ENCODE peak calls at places on chromosomes 12 and 14, in nine cellular contexts. One of them, this sample, is unnamed.

GRCh38 chr12:27359578-27360340 is 27.1 kb downstream of the BMAL2 start:
- DNase-seq in hippocampal formation: no peak
- DNase-seq in upper lobe of right lung: no peak
- DNase-seq in dorsolateral prefrontal cortex: no peak
- DNase-seq in nucleus accumbens: no peak
- DNase-seq in fibroblast of lung: no peak
- DNase-seq in retina: no peak
- DNase-seq in stimulated activated CD8-positive, alpha-beta memory T cell treated with anti-CD3 and anti-CD28 coated beads, Interleukin-4, amount 100 ng/mL, for 1 hour: no peak
- DNase-seq in NCI-H1105 treated with DMSO at 0.1 percent for 48 hours: peak; percentile 17
- DNase-seq in this sample: no peak

GRCh38 chr14:65072256-65072655 is 30.1 kb downstream of the MAX start:
- DNase-seq in hippocampal formation: no peak
- DNase-seq in upper lobe of right lung: no peak
- DNase-seq in dorsolateral prefrontal cortex: no peak
- DNase-seq in nucleus accumbens: no peak
- DNase-seq in fibroblast of lung: no peak
- DNase-seq in retina: no peak
- DNase-seq in stimulated activated CD8-positive, alpha-beta memory T cell treated with anti-CD3 and anti-CD28 coated beads, Interleukin-4, amount 100 ng/mL, for 1 hour: no peak
- DNase-seq in NCI-H1105 treated with DMSO at 0.1 percent for 48 hours: no peak
- DNase-seq in this sample: no peak

GRCh38 chr12:53231859-53232640 is at the start of gene RARG:
- DNase-seq in hippocampal formation: no peak
- DNase-seq in upper lobe of right lung: peak; percentile 86
- DNase-seq in dorsolateral prefrontal cortex: no peak
- DNase-seq in nucleus accumbens: peak; percentile 29
- DNase-seq in fibroblast of lung: peak; percentile 43
- DNase-seq in retina: no peak
- DNase-seq in stimulated activated CD8-positive, alpha-beta memory T cell treated with anti-CD3 and anti-CD28 coated beads, Interleukin-4, amount 100 ng/mL, for 1 hour: no peak
- DNase-seq in NCI-H1105 treated with DMSO at 0.1 percent for 48 hours: no peak
- DNase-seq in this sample: peak; percentile 68

GRCh38 chr12:13146539-13146938 is 43.1 kb upstream of the GSG1 start:
- DNase-seq in hippocampal formation: no peak
- DNase-seq in upper lobe of right lung: no peak
- DNase-seq in dorsolateral prefrontal cortex: no peak
- DNase-seq in nucleus accumbens: no peak
- DNase-seq in fibroblast of lung: peak; percentile 52
- DNase-seq in retina: no peak
- DNase-seq in stimulated activated CD8-positive, alpha-beta memory T cell treated with anti-CD3 and anti-CD28 coated beads, Interleukin-4, amount 100 ng/mL, for 1 hour: no peak
- DNase-seq in NCI-H1105 treated with DMSO at 0.1 percent for 48 hours: no peak
- DNase-seq in this sample: no peak

GRCh38 chr12:9810721-9811120 is 16.6 kb upstream of the KLRF1 start:
- DNase-seq in hippocampal formation: no peak
- DNase-seq in upper lobe of right lung: no peak
- DNase-seq in dorsolateral prefrontal cortex: no peak
- DNase-seq in nucleus accumbens: no peak
- DNase-seq in fibroblast of lung: no peak
- DNase-seq in retina: no peak
- DNase-seq in stimulated activated CD8-positive, alpha-beta memory T cell treated with anti-CD3 and anti-CD28 coated beads, Interleukin-4, amount 100 ng/mL, for 1 hour: no peak
- DNase-seq in NCI-H1105 treated with DMSO at 0.1 percent for 48 hours: no peak
- DNase-seq in this sample: no peak

GRCh38 chr12:64147011-64147671 is 75.0 kb downstream of the KICS2 start:
- DNase-seq in hippocampal formation: no peak
- DNase-seq in upper lobe of right lung: no peak
- DNase-seq in dorsolateral prefrontal cortex: no peak
- DNase-seq in nucleus accumbens: peak; percentile 3
- DNase-seq in fibroblast of lung: no peak
- DNase-seq in retina: peak; percentile 24
- DNase-seq in stimulated activated CD8-positive, alpha-beta memory T cell treated with anti-CD3 and anti-CD28 coated beads, Interleukin-4, amount 100 ng/mL, for 1 hour: no peak
- DNase-seq in NCI-H1105 treated with DMSO at 0.1 percent for 48 hours: no peak
- DNase-seq in this sample: no peak

GRCh38 chr14:71336488-71337192 is 429.4 kb downstream of the PCNX1 start:
- DNase-seq in hippocampal formation: no peak
- DNase-seq in upper lobe of right lung: no peak
- DNase-seq in dorsolateral prefrontal cortex: no peak
- DNase-seq in nucleus accumbens: no peak
- DNase-seq in fibroblast of lung: no peak
- DNase-seq in retina: no peak
- DNase-seq in stimulated activated CD8-positive, alpha-beta memory T cell treated with anti-CD3 and anti-CD28 coated beads, Interleukin-4, amount 100 ng/mL, for 1 hour: no peak
- DNase-seq in NCI-H1105 treated with DMSO at 0.1 percent for 48 hours: no peak
- DNase-seq in this sample: no peak

GRCh38 chr14:72598328-72598727 is 295.6 kb downstream of the DPF3 start:
- DNase-seq in hippocampal formation: no peak
- DNase-seq in upper lobe of right lung: no peak
- DNase-seq in dorsolateral prefrontal cortex: no peak
- DNase-seq in nucleus accumbens: no peak
- DNase-seq in fibroblast of lung: no peak
- DNase-seq in retina: no peak
- DNase-seq in stimulated activated CD8-positive, alpha-beta memory T cell treated with anti-CD3 and anti-CD28 coated beads, Interleukin-4, amount 100 ng/mL, for 1 hour: no peak
- DNase-seq in NCI-H1105 treated with DMSO at 0.1 percent for 48 hours: no peak
- DNase-seq in this sample: no peak

GRCh38 chr14:72169521-72169920 is 237.3 kb downstream of the RGS6 start:
- DNase-seq in hippocampal formation: no peak
- DNase-seq in upper lobe of right lung: no peak
- DNase-seq in dorsolateral prefrontal cortex: no peak
- DNase-seq in nucleus accumbens: no peak
- DNase-seq in fibroblast of lung: no peak
- DNase-seq in retina: no peak
- DNase-seq in stimulated activated CD8-positive, alpha-beta memory T cell treated with anti-CD3 and anti-CD28 coated beads, Interleukin-4, amount 100 ng/mL, for 1 hour: no peak
- DNase-seq in NCI-H1105 treated with DMSO at 0.1 percent for 48 hours: no peak
- DNase-seq in this sample: no peak

GRCh38 chr14:74942608-74943007 is 12.8 kb downstream of the PGF start:
- DNase-seq in hippocampal formation: no peak
- DNase-seq in upper lobe of right lung: no peak
- DNase-seq in dorsolateral prefrontal cortex: no peak
- DNase-seq in nucleus accumbens: no peak
- DNase-seq in fibroblast of lung: no peak
- DNase-seq in retina: no peak
- DNase-seq in stimulated activated CD8-positive, alpha-beta memory T cell treated with anti-CD3 and anti-CD28 coated beads, Interleukin-4, amount 100 ng/mL, for 1 hour: no peak
- DNase-seq in NCI-H1105 treated with DMSO at 0.1 percent for 48 hours: no peak
- DNase-seq in this sample: no peak

GRCh38 chr12:87828384-87828973 is 200.7 kb downstream of the C12orf50 start:
- DNase-seq in hippocampal formation: no peak
- DNase-seq in upper lobe of right lung: no peak
- DNase-seq in dorsolateral prefrontal cortex: no peak
- DNase-seq in nucleus accumbens: no peak
- DNase-seq in fibroblast of lung: no peak
- DNase-seq in retina: no peak
- DNase-seq in stimulated activated CD8-positive, alpha-beta memory T cell treated with anti-CD3 and anti-CD28 coated beads, Interleukin-4, amount 100 ng/mL, for 1 hour: no peak
- DNase-seq in NCI-H1105 treated with DMSO at 0.1 percent for 48 hours: no peak
- DNase-seq in this sample: no peak

GRCh38 chr14:61034416-61035100 is 53.5 kb downstream of the SLC38A6 start:
- DNase-seq in hippocampal formation: no peak
- DNase-seq in upper lobe of right lung: no peak
- DNase-seq in dorsolateral prefrontal cortex: no peak
- DNase-seq in nucleus accumbens: no peak
- DNase-seq in fibroblast of lung: no peak
- DNase-seq in retina: no peak
- DNase-seq in stimulated activated CD8-positive, alpha-beta memory T cell treated with anti-CD3 and anti-CD28 coated beads, Interleukin-4, amount 100 ng/mL, for 1 hour: no peak
- DNase-seq in NCI-H1105 treated with DMSO at 0.1 percent for 48 hours: peak; percentile 95
- DNase-seq in this sample: peak; percentile 4

GRCh38 chr12:67986632-67987031 is 2.6 kb upstream of the IFNG-AS1 start:
- DNase-seq in hippocampal formation: no peak
- DNase-seq in upper lobe of right lung: no peak
- DNase-seq in dorsolateral prefrontal cortex: no peak
- DNase-seq in nucleus accumbens: no peak
- DNase-seq in fibroblast of lung: no peak
- DNase-seq in retina: no peak
- DNase-seq in stimulated activated CD8-positive, alpha-beta memory T cell treated with anti-CD3 and anti-CD28 coated beads, Interleukin-4, amount 100 ng/mL, for 1 hour: no peak
- DNase-seq in NCI-H1105 treated with DMSO at 0.1 percent for 48 hours: no peak
- DNase-seq in this sample: no peak

This sample was measured in GM13977.